ENCODE peak calls at places on chromosomes 12 and 14, in seven cellular contexts. G is esophagus muscularis mucosa, H is GM23338, F is uterus, L is DND-41, E is colonic mucosa, S is pancreas. Z is an unnamed sample.

GRCh38 chr12:92334552-92334951 is 188.9 kb upstream of the BTG1 start:
- DNase-seq in E (no peak), G (no peak), L (no peak), H (no peak), S (no peak), F (no peak), Z (no peak)

GRCh38 chr12:7460375-7461259 is 16.7 kb upstream of the CD163L1 start:
- DNase-seq in F (no peak), H (peak; percentile 84), G (no peak), E (peak; percentile 54), L (peak; percentile 59), S (peak; percentile 57), Z (no peak)

GRCh38 chr14:64149921-64150320 is 144.2 kb downstream of the ESR2 start:
- DNase-seq in G (no peak), H (no peak), F (no peak), S (no peak), L (no peak), E (no peak), Z (no peak)

GRCh38 chr12:54933381-54933780 is 51.2 kb downstream of the TESPA1 start:
- DNase-seq in H (no peak), F (no peak), G (no peak), E (no peak), L (no peak), S (no peak), Z (no peak)

GRCh38 chr12:92558806-92559205 is 144.0 kb upstream of the PLEKHG7 start:
- DNase-seq in H (no peak), F (no peak), G (no peak), E (no peak), L (no peak), S (no peak), Z (no peak)

GRCh38 chr12:113240395-113240794 is 19.1 kb downstream of the TPCN1 start:
- DNase-seq in S (no peak), G (no peak), L (no peak), H (no peak), E (no peak), F (no peak), Z (no peak)

GRCh38 chr12:117884161-117884560 is 84.6 kb downstream of the KSR2 start:
- DNase-seq in F (no peak), H (no peak), G (no peak), S (no peak), E (no peak), L (no peak), Z (no peak)

GRCh38 chr14:50036211-50036610 is 80.2 kb downstream of the VCPKMT start:
- DNase-seq in S (no peak), L (no peak), G (no peak), F (no peak), E (no peak), H (no peak), Z (no peak)

GRCh38 chr12:66321433-66321832 is 19.1 kb downstream of the HELB start:
- DNase-seq in H (no peak), L (no peak), F (no peak), G (no peak), E (no peak), S (no peak), Z (no peak)

GRCh38 chr14:31768355-31768754 is 207.2 kb downstream of the NUBPL start:
- DNase-seq in F (no peak), H (no peak), G (no peak), E (no peak), S (no peak), L (no peak), Z (no peak)

GRCh38 chr14:61527325-61528100 is 167.8 kb upstream of the HIF1A start:
- DNase-seq in S (no peak), E (no peak), G (no peak), H (no peak), L (no peak), F (no peak), Z (no peak)

GRCh38 chr14:41604793-41605534 is 1.7 kb upstream of the LRFN5 start:
- DNase-seq in H (peak; percentile 93), L (no peak), E (peak; percentile 16), S (peak; percentile 61), F (peak; percentile 21), G (no peak), Z (peak; percentile 66)

GRCh38 chr14:51609987-51610283 is 41.8 kb upstream of the FRMD6 start:
- DNase-seq in S (no peak), E (no peak), L (no peak), F (peak; percentile 30), H (no peak), G (no peak), Z (no peak)

GRCh38 chr12:124286414-124286813 is 8.5 kb upstream of the RFLNA start:
- DNase-seq in H (no peak), F (no peak), E (no peak), L (no peak), G (no peak), S (no peak), Z (no peak)

DNA sequence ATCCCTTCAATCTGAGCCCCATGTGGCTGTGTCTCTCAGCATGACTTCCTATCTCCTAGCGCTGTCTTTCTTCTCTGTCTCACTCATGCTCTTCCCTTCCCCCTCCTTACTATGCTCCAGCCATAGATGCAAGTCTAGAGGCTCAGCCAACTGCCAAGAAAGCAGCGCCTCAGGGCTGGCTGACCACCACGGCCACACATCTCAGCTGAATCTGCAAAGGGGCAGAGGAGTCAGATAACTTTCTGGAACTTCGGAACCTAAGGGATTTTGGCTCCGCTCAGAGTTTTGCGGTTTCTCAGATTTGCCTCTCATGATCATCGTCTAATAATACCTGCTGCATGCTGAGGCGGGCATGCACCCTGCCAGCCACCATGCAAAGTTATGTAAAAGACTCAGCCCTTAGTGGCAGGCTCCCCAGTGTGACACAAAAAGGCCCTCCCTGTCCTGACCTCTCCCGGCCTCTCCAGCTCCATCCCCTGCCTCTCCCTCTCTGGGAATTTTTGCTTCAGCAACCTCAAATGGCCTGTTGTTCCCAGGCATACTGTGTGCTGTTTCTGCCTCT is 5.0 kb upstream of the FGF6 start:
- DNase-seq in F (no peak), S (no peak), H (peak; percentile 49), G (peak; percentile 83), E (no peak), L (no peak), Z (no peak)
- H3K27ac ChIP-seq in F (no peak overlapping the region), S (no peak overlapping the region), H (peak overlapping the region; percentile 70), G (no peak overlapping the region), E (no peak overlapping the region), L (no peak overlapping the region), Z (no peak overlapping the region)

GRCh38 chr12:42128327-42128726 is 16.3 kb downstream of the GXYLT1 start:
- DNase-seq in G (no peak), L (no peak), H (no peak), F (no peak), S (no peak), E (no peak), Z (no peak)

GRCh38 chr12:42124764-42125371 is 19.8 kb downstream of the GXYLT1 start:
- DNase-seq in E (no peak), G (no peak), H (no peak), F (no peak), L (no peak), S (no peak), Z (no peak)

GRCh38 chr12:42128888-42129287 is 15.8 kb downstream of the GXYLT1 start:
- DNase-seq in F (no peak), L (no peak), H (no peak), E (no peak), S (no peak), G (no peak), Z (no peak)

GRCh38 chr12:42126963-42127362 is 17.7 kb downstream of the GXYLT1 start:
- DNase-seq in H (no peak), G (no peak), L (no peak), F (no peak), S (no peak), E (no peak), Z (no peak)

DNA sequence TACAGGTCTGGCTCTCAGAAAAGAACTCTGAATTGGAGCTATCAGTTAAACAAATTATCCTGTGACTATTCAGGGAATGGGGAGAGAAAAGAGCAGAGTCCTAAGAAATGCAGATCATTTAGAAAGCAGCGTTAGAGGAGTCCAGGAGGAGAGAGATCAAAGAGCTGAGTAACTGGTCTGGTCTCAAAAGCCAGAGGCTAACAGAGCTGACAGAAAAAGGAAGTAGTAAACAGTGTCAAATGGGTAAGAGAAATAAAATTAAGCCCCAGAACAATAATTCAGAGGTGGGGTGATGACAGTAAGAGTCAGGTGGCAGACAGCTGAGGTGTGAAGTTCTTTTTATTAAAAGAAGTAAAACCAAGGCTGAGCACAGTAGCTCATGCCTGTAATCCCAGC is 19.3 kb downstream of the GXYLT1 start:
- DNase-seq in L (no peak), F (no peak), G (no peak), E (no peak), H (peak; percentile 35), S (no peak), Z (no peak)
- TF ChIP-seq CTCF in L (no peak), F (no peak), G (no peak), E (no peak), H (no peak), S (no peak), Z (no peak)

DNA sequence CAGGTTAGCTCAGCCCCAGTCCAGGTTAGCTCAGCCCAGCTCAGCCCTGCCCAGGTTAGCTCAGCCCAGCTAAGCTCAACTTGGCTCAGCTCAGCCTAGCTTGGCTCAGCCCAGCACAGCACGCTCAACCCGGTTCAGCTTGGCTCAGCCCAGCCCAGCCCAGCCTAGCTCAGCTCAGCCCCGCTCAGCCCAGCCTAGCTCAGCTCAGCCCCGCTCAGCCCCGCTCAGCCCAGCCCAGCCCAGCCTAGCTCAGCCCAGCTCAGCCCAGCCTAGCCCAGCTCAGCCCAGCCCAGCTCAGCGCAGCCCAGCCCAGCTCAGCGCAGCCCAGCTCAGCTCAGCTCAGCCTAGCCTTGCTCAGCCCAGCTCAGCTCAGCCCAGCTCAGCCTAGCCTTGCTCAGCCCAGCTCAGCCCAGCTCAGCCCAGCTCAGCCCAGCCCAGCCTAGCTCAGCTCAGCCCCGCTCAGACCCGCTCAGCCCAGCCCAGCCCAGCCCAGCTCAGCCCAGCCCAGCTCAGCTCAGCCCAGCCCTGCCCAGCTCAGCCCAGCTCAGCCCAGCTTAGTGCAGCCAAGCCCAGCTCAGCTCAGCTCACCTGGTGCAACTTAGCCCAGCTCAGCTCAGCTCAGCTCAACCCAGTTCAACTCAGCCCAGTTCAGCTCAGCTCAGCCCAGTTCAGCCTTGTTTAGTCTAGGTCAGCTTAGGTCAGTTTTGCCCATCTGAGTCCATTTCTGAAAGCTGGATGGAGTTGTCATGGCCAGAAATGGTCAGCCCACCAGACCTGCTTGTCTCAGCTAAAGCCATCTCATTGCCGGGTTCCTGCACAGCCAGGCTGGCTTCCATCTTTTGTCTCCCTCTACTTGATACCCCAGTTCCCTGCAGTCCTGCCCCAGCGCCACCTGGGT is 333.6 kb downstream of the TMEM121 start:
- DNase-seq in H (no peak), E (no peak), G (no peak), L (peak; percentile 54), F (peak; percentile 5), S (peak; percentile 46), Z (no peak)
- H3K27ac ChIP-seq in H (no peak overlapping the region), E (no peak overlapping the region), G (no peak overlapping the region), L (no peak overlapping the region), F (no peak overlapping the region), S (no peak overlapping the region), Z (no peak overlapping the region)

GRCh38 chr14:38056270-38056669 is 151.4 kb upstream of the SSTR1 start:
- DNase-seq in S (no peak), F (no peak), G (no peak), E (no peak), L (no peak), H (peak; percentile 43), Z (no peak)
- TF ChIP-seq CTCF in S (no peak), F (no peak), G (no peak), E (no peak), L (no peak), H (peak; percentile 43), Z (no peak)

Z was measured in AG04450.